ENCODE peak calls at places on chromosomes 6 and 20, in five cellular contexts. One of them, this sample, is unnamed.

GRCh38 chr6:12392490-12392889 is 102.3 kb downstream of the EDN1 start:
- DNase-seq in GM23248: peak; percentile 10
- DNase-seq in fibroblast of lung: peak; percentile 32
- DNase-seq in MM.1S: no peak
- DNase-seq in mammary epithelial cell: no peak
- DNase-seq in this sample: no peak

GRCh38 chr6:42899871-42900270 is 16.0 kb upstream of the PTCRA start:
- DNase-seq in GM23248: no peak
- DNase-seq in fibroblast of lung: no peak
- DNase-seq in MM.1S: no peak
- DNase-seq in mammary epithelial cell: no peak
- DNase-seq in this sample: peak; percentile 83

GRCh38 chr6:136591617-136592016 is 41.4 kb upstream of the MAP7 start:
- DNase-seq in GM23248: no peak
- DNase-seq in fibroblast of lung: no peak
- DNase-seq in MM.1S: no peak
- DNase-seq in mammary epithelial cell: no peak
- DNase-seq in this sample: no peak

GRCh38 chr6:14146459-14147096 is 29.0 kb downstream of the CD83 start:
- DNase-seq in GM23248: no peak
- DNase-seq in fibroblast of lung: no peak
- DNase-seq in MM.1S: no peak
- DNase-seq in mammary epithelial cell: no peak
- DNase-seq in this sample: no peak

GRCh38 chr6:72857791-72858190 is 235.9 kb downstream of the KCNQ5 start:
- DNase-seq in GM23248: peak; percentile 42
- DNase-seq in fibroblast of lung: peak; percentile 58
- DNase-seq in MM.1S: no peak
- DNase-seq in mammary epithelial cell: peak; percentile 10
- DNase-seq in this sample: no peak

GRCh38 chr6:25315194-25315593 is 36.0 kb downstream of the CARMIL1 start:
- DNase-seq in GM23248: no peak
- DNase-seq in fibroblast of lung: no peak
- DNase-seq in MM.1S: peak; percentile 37
- DNase-seq in mammary epithelial cell: no peak
- DNase-seq in this sample: peak; percentile 40

GRCh38 chr20:56445540-56445939 is 22.9 kb upstream of the RTF2 start:
- DNase-seq in GM23248: no peak
- DNase-seq in fibroblast of lung: no peak
- DNase-seq in MM.1S: no peak
- DNase-seq in mammary epithelial cell: no peak
- DNase-seq in this sample: no peak

GRCh38 chr20:4084721-4085120 is 69.4 kb upstream of the RNF24 start:
- DNase-seq in GM23248: no peak
- DNase-seq in fibroblast of lung: no peak
- DNase-seq in MM.1S: no peak
- DNase-seq in mammary epithelial cell: no peak
- DNase-seq in this sample: no peak

GRCh38 chr20:24379116-24379927 is 90.1 kb upstream of the SYNDIG1 start:
- DNase-seq in GM23248: peak; percentile 59
- DNase-seq in fibroblast of lung: peak; percentile 77
- DNase-seq in MM.1S: no peak
- DNase-seq in mammary epithelial cell: peak; percentile 28
- DNase-seq in this sample: no peak

GRCh38 chr20:62492711-62493110 is 16.9 kb upstream of the GATA5 start:
- DNase-seq in GM23248: no peak
- DNase-seq in fibroblast of lung: no peak
- DNase-seq in MM.1S: no peak
- DNase-seq in mammary epithelial cell: no peak
- DNase-seq in this sample: no peak

GRCh38 chr6:134429861-134430380 is 112.0 kb upstream of the SGK1 start:
- DNase-seq in GM23248: no peak
- DNase-seq in fibroblast of lung: no peak
- DNase-seq in MM.1S: no peak
- DNase-seq in mammary epithelial cell: no peak
- DNase-seq in this sample: no peak

GRCh38 chr6:43500921-43501320 is 9.2 kb downstream of the LRRC73 start:
- DNase-seq in GM23248: no peak
- DNase-seq in fibroblast of lung: no peak
- DNase-seq in MM.1S: no peak
- DNase-seq in mammary epithelial cell: no peak
- DNase-seq in this sample: no peak

GRCh38 chr6:29755295-29755871 is 32.1 kb downstream of the HLA-F start:
- DNase-seq in GM23248: no peak
- DNase-seq in fibroblast of lung: no peak
- DNase-seq in MM.1S: no peak
- DNase-seq in mammary epithelial cell: no peak
- DNase-seq in this sample: no peak

GRCh38 chr6:105184921-105185320 is 5.1 kb upstream of the POPDC3 start:
- DNase-seq in GM23248: peak; percentile 65
- DNase-seq in fibroblast of lung: peak; percentile 94
- DNase-seq in MM.1S: no peak
- DNase-seq in mammary epithelial cell: no peak
- DNase-seq in this sample: no peak

GRCh38 chr6:19802656-19803055 is 34.5 kb upstream of the ID4 start:
- DNase-seq in GM23248: no peak
- DNase-seq in fibroblast of lung: no peak
- DNase-seq in MM.1S: peak; percentile 77
- DNase-seq in mammary epithelial cell: no peak
- DNase-seq in this sample: no peak

GRCh38 chr6:12844284-12845223 is 128.0 kb downstream of the PHACTR1 start:
- DNase-seq in GM23248: peak; percentile 56
- DNase-seq in fibroblast of lung: peak; percentile 22
- DNase-seq in MM.1S: peak; percentile 21
- DNase-seq in mammary epithelial cell: no peak
- DNase-seq in this sample: peak; percentile 53

GRCh38 chr6:112117554-112117953 is 30.2 kb downstream of the FAM229B start:
- DNase-seq in GM23248: peak; percentile 71
- DNase-seq in fibroblast of lung: peak; percentile 76
- DNase-seq in MM.1S: no peak
- DNase-seq in mammary epithelial cell: peak; percentile 37
- DNase-seq in this sample: no peak

GRCh38 chr6:166721576-166721975 is 94.5 kb upstream of the RPS6KA2 start:
- DNase-seq in GM23248: peak; percentile 12
- DNase-seq in fibroblast of lung: no peak
- DNase-seq in MM.1S: no peak
- DNase-seq in mammary epithelial cell: no peak
- DNase-seq in this sample: no peak

GRCh38 chr6:166627875-166628849 is 1.1 kb upstream of the RPS6KA2 start:
- DNase-seq in GM23248: peak; percentile 75
- DNase-seq in fibroblast of lung: peak; percentile 56
- DNase-seq in MM.1S: peak; percentile 43
- DNase-seq in mammary epithelial cell: peak; percentile 32
- DNase-seq in this sample: peak; percentile 74

GRCh38 chr20:52427960-52428359 is 236.4 kb upstream of the ZFP64 start:
- DNase-seq in GM23248: no peak
- DNase-seq in fibroblast of lung: no peak
- DNase-seq in MM.1S: no peak
- DNase-seq in mammary epithelial cell: no peak
- DNase-seq in this sample: no peak

GRCh38 chr6:139142267-139142666 is 7.4 kb downstream of the HECA start:
- DNase-seq in GM23248: no peak
- DNase-seq in fibroblast of lung: no peak
- DNase-seq in MM.1S: no peak
- DNase-seq in mammary epithelial cell: no peak
- DNase-seq in this sample: no peak
- H3K4me1 ChIP-seq in GM23248: peaks cover 12% of the 10 kb centered on the region
- H3K4me1 ChIP-seq in fibroblast of lung: no peaks in the 10 kb centered on the region
- H3K4me1 ChIP-seq in MM.1S: peaks cover 3% of the 10 kb centered on the region
- H3K4me1 ChIP-seq in mammary epithelial cell: no peaks in the 10 kb centered on the region
- H3K4me1 ChIP-seq in this sample: peaks cover 14% of the 10 kb centered on the region

GRCh38 chr20:41177636-41178035 is 40.3 kb downstream of the PLCG1 start:
- DNase-seq in GM23248: peak; percentile 97
- DNase-seq in fibroblast of lung: peak; percentile 94
- DNase-seq in MM.1S: no peak
- DNase-seq in mammary epithelial cell: peak; percentile 79
- DNase-seq in this sample: peak; percentile 43
- TF ChIP-seq EZH2 in GM23248: no peak
- TF ChIP-seq EZH2 in fibroblast of lung: no peak
- TF ChIP-seq EZH2 in MM.1S: no peak
- TF ChIP-seq EZH2 in mammary epithelial cell: no peak
- TF ChIP-seq EZH2 in this sample: no peak

DNA sequence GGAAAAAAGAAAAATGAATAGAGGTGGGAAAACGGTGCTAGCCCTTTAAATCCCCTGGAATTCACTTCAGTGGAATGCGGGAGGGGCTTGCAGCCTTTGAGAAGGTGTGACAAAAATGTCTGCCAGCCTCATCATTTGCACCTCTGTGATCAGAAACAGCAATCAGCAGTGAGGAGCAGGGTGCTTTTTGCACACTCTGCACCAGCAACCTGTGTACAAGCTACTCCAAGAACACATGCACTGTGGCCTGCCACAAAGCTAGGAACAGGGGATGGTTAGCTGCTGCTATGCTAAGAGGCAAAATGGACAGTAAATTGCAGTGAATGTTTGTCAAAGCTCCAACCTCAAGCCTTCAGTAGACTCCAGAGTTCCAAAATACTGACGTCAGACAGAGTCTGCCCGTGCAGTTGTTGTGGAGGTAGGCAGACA is 29.7 kb downstream of the GINS1 start:
- DNase-seq in GM23248: peak; percentile 38
- DNase-seq in fibroblast of lung: peak; percentile 35
- DNase-seq in MM.1S: no peak
- DNase-seq in mammary epithelial cell: peak; percentile 8
- DNase-seq in this sample: no peak
- H3K36me3 ChIP-seq in GM23248: no peaks in the 10 kb centered on the region
- H3K36me3 ChIP-seq in fibroblast of lung: no peaks in the 10 kb centered on the region
- H3K36me3 ChIP-seq in MM.1S: no peaks in the 10 kb centered on the region
- H3K36me3 ChIP-seq in mammary epithelial cell: peaks cover 12% of the 10 kb centered on the region
- H3K36me3 ChIP-seq in this sample: peaks cover 52% of the 10 kb centered on the region

GRCh38 chr20:37729909-37730308 is 36.1 kb downstream of the CTNNBL1 start:
- DNase-seq in GM23248: peak; percentile 26
- DNase-seq in fibroblast of lung: peak; percentile 53
- DNase-seq in MM.1S: no peak
- DNase-seq in mammary epithelial cell: peak; percentile 17
- DNase-seq in this sample: no peak
- H3K4me1 ChIP-seq in GM23248: peaks cover 29% of the 10 kb centered on the region
- H3K4me1 ChIP-seq in fibroblast of lung: no peaks in the 10 kb centered on the region
- H3K4me1 ChIP-seq in MM.1S: no peaks in the 10 kb centered on the region
- H3K4me1 ChIP-seq in mammary epithelial cell: peaks cover 9% of the 10 kb centered on the region
- H3K4me1 ChIP-seq in this sample: peaks cover 55% of the 10 kb centered on the region

DNA sequence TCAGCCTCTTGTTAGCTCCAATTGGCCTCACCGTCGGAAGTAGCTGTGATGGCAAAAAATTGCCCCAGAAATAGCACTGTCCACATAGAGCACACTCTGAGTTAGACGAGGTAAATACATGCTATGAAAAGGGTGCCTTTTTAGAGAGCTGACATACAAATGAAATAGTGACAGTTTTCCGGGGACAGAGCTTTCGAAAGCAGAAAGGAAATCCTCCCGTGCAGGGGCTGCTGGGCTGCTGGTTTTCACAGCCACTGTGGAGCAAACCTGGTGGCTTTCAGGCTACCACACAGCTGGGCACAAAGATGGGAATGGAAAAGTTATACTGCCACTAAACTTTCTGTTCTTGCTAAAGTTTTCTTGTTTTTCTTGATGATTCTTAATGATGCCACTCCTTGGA is 8.3 kb downstream of the SLPI start:
- DNase-seq in GM23248: no peak
- DNase-seq in fibroblast of lung: no peak
- DNase-seq in MM.1S: peak; percentile 35
- DNase-seq in mammary epithelial cell: no peak
- DNase-seq in this sample: no peak
- TF ChIP-seq EZH2 in GM23248: no peak
- TF ChIP-seq EZH2 in fibroblast of lung: no peak
- TF ChIP-seq EZH2 in MM.1S: no peak
- TF ChIP-seq EZH2 in mammary epithelial cell: no peak
- TF ChIP-seq EZH2 in this sample: no peak

DNA sequence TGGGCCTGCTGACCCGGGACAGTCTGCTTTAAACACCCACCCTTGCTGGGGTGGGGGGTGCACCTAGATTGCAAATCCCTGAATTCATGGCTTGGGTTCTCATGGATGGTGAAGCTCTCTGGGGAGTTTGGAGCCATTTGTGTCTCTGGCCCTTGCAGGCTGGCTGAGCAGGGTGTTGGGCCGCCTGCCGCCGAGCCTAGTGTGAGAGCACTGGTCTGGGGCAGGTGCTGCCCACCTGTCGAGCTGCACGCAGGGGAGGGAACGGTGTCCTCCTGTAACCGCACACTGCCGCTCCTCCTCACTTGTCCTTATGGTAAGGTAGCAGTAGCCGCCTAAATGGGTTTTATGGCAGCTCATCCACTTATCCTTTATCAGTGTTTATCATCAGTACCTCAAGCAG is 143.9 kb downstream of the DTNBP1 start:
- DNase-seq in GM23248: no peak
- DNase-seq in fibroblast of lung: no peak
- DNase-seq in MM.1S: no peak
- DNase-seq in mammary epithelial cell: no peak
- DNase-seq in this sample: no peak
- H3K36me3 ChIP-seq in GM23248: peaks cover 36% of the 10 kb centered on the region
- H3K36me3 ChIP-seq in fibroblast of lung: peaks cover 11% of the 10 kb centered on the region
- H3K36me3 ChIP-seq in MM.1S: peaks cover 5% of the 10 kb centered on the region
- H3K36me3 ChIP-seq in mammary epithelial cell: peaks cover 12% of the 10 kb centered on the region
- H3K36me3 ChIP-seq in this sample: peaks cover 65% of the 10 kb centered on the region

GRCh38 chr6:142255785-142256184 is 46.0 kb upstream of the ADGRG6 start:
- DNase-seq in GM23248: no peak
- DNase-seq in fibroblast of lung: peak; percentile 42
- DNase-seq in MM.1S: no peak
- DNase-seq in mammary epithelial cell: no peak
- DNase-seq in this sample: no peak

GRCh38 chr6:142258305-142258704 is 43.5 kb upstream of the ADGRG6 start:
- DNase-seq in GM23248: no peak
- DNase-seq in fibroblast of lung: no peak
- DNase-seq in MM.1S: no peak
- DNase-seq in mammary epithelial cell: no peak
- DNase-seq in this sample: no peak

GRCh38 chr6:142260748-142261147 is 41.1 kb upstream of the ADGRG6 start:
- DNase-seq in GM23248: no peak
- DNase-seq in fibroblast of lung: no peak
- DNase-seq in MM.1S: no peak
- DNase-seq in mammary epithelial cell: no peak
- DNase-seq in this sample: no peak

GRCh38 chr6:142262231-142262630 is 39.6 kb upstream of the ADGRG6 start:
- DNase-seq in GM23248: no peak
- DNase-seq in fibroblast of lung: no peak
- DNase-seq in MM.1S: no peak
- DNase-seq in mammary epithelial cell: no peak
- DNase-seq in this sample: no peak

GRCh38 chr6:142258757-142259156 is 43.0 kb upstream of the ADGRG6 start:
- DNase-seq in GM23248: no peak
- DNase-seq in fibroblast of lung: no peak
- DNase-seq in MM.1S: no peak
- DNase-seq in mammary epithelial cell: no peak
- DNase-seq in this sample: no peak
- H3K4me1 ChIP-seq in GM23248: no peaks in the 10 kb centered on the region
- H3K4me1 ChIP-seq in fibroblast of lung: no peaks in the 10 kb centered on the region
- H3K4me1 ChIP-seq in MM.1S: no peaks in the 10 kb centered on the region
- H3K4me1 ChIP-seq in mammary epithelial cell: no peaks in the 10 kb centered on the region
- H3K4me1 ChIP-seq in this sample: no peaks in the 10 kb centered on the region

This sample was measured in A673.